ENCODE peak calls at places on chromosome 12, in five cellular contexts. B, H, T, P and E are unnamed samples.

GRCh38 chr12:132605055-132605441 is 5.3 kb downstream of the LRCOL1 start:
- DNase-seq in T (no peak), P (no peak), B (peak; percentile 75), H (no peak), E (no peak)

GRCh38 chr12:50375802-50376201 is 20.6 kb downstream of the FAM186A start:
- DNase-seq in H (no peak), B (no peak), T (no peak), P (no peak), E (no peak)

GRCh38 chr12:75690556-75690955 is 179.1 kb upstream of the KRR1 start:
- DNase-seq in P (no peak), H (no peak), B (no peak), T (no peak), E (no peak)

GRCh38 chr12:5000204-5000603 is 43.5 kb upstream of the KCNA5 start:
- DNase-seq in B (no peak), T (no peak), P (no peak), H (no peak), E (no peak)

GRCh38 chr12:91565246-91565645 is 382.6 kb upstream of the DCN start:
- DNase-seq in T (no peak), B (no peak), P (no peak), H (no peak), E (no peak)

GRCh38 chr12:103924761-103925641 is 5.2 kb upstream of the HSP90B1 start:
- DNase-seq in P (peak; percentile 97), B (no peak), H (no peak), T (no peak), E (no peak)

GRCh38 chr12:29149691-29150382 is 759 bp downstream of the FAR2 start:
- DNase-seq in B (no peak), P (no peak), T (no peak), H (no peak), E (no peak)

GRCh38 chr12:49974231-49974675 is 1.5 kb downstream of the AQP6 start:
- DNase-seq in H (peak; percentile 67), P (no peak), T (peak; percentile 88), B (peak; percentile 77), E (peak; percentile 93)

GRCh38 chr12:12127304-12127703 is 56.6 kb downstream of the BCL2L14 start:
- DNase-seq in P (no peak), H (no peak), T (no peak), B (no peak), E (no peak)

GRCh38 chr12:70854871-70855578 is 65.5 kb downstream of the PTPRR start:
- DNase-seq in B (no peak), T (no peak), P (no peak), H (no peak), E (no peak)

GRCh38 chr12:68727776-68728175 is 18.2 kb upstream of the SLC35E3 start:
- DNase-seq in B (no peak), T (no peak), P (no peak), H (no peak), E (no peak)

GRCh38 chr12:128702344-128702743 is 121.4 kb downstream of the SLC15A4 start:
- DNase-seq in B (no peak), P (no peak), H (no peak), T (no peak), E (no peak)

GRCh38 chr12:100986595-100987547 is 192.3 kb downstream of the ANO4 start:
- DNase-seq in P (no peak), H (no peak), T (no peak), B (no peak), E (no peak)

GRCh38 chr12:1595690-1596347 is 1.4 kb upstream of the FBXL14 start:
- DNase-seq in T (no peak), B (no peak), P (no peak), H (no peak), E (no peak)

GRCh38 chr12:56645201-56645716 is 525 bp downstream of the ATP5F1B start:
- DNase-seq in H (no peak), T (peak; percentile 29), B (peak; percentile 40), P (peak; percentile 37), E (no peak)

GRCh38 chr12:21987786-21988185 is 46.6 kb upstream of the ABCC9 start:
- DNase-seq in P (no peak), T (no peak), B (no peak), H (no peak), E (no peak)

GRCh38 chr12:107681836-107682820 is 3.5 kb upstream of the PWP1 start:
- DNase-seq in H (no peak), B (no peak), T (no peak), P (no peak), E (no peak)

GRCh38 chr12:120061815-120062214 is 54.7 kb downstream of the RAB35 start:
- DNase-seq in B (no peak), H (no peak), T (no peak), P (no peak), E (no peak)

GRCh38 chr12:49902399-49903350 is 1.0 kb downstream of the FAIM2 start:
- DNase-seq in P (no peak), T (peak; percentile 62), B (no peak), H (no peak), E (peak; percentile 46)

GRCh38 chr12:88501976-88502938 is 78.0 kb downstream of the KITLG start:
- DNase-seq in B (no peak), H (no peak), T (no peak), P (no peak), E (no peak)

GRCh38 chr12:96425973-96426372 is 25.7 kb upstream of the CDK17 start:
- DNase-seq in B (no peak), H (no peak), P (no peak), T (no peak), E (no peak)

GRCh38 chr12:64273527-64274403 is 51.7 kb upstream of the KICS2 start:
- DNase-seq in B (no peak), T (peak; percentile 30), P (peak; percentile 70), H (no peak), E (no peak)

GRCh38 chr12:32870716-32871115 is 25.9 kb downstream of the PKP2 start:
- DNase-seq in P (no peak), B (no peak), H (no peak), T (no peak), E (no peak)

GRCh38 chr12:119544780-119545625 is 48.6 kb upstream of the TMEM233 start:
- DNase-seq in T (peak; percentile 75), P (peak; percentile 82), H (peak; percentile 64), B (peak; percentile 39), E (no peak)

GRCh38 chr12:72296389-72296788 is 24.2 kb downstream of the TRHDE start:
- DNase-seq in B (no peak), P (no peak), T (no peak), H (no peak), E (no peak)

GRCh38 chr12:124411291-124411878 is 116.5 kb downstream of the RFLNA start:
- DNase-seq in P (no peak), B (no peak), T (peak; percentile 69), H (no peak), E (no peak)

GRCh38 chr12:96036765-96037455 is 1.5 kb upstream of the LTA4H start:
- DNase-seq in H (no peak), B (no peak), T (no peak), P (no peak), E (no peak)

GRCh38 chr12:80442426-80443222 is 1.4 kb upstream of the PTPRQ start:
- DNase-seq in H (no peak), B (no peak), P (no peak), T (no peak), E (no peak)

GRCh38 chr12:14716848-14717444 is 20.5 kb upstream of the GUCY2C start:
- DNase-seq in T (peak; percentile 44), B (no peak), H (peak; percentile 12), P (peak; percentile 80), E (no peak)

GRCh38 chr12:120457133-120457532 is 10.9 kb downstream of the GATC start:
- DNase-seq in H (no peak), P (peak; percentile 45), T (peak; percentile 52), B (no peak), E (no peak)

GRCh38 chr12:19575307-19576243 is 136.3 kb downstream of the AEBP2 start:
- DNase-seq in P (no peak), H (peak; percentile 56), B (peak; percentile 38), T (peak; percentile 89), E (no peak)

GRCh38 chr12:19572920-19573558 is 133.7 kb downstream of the AEBP2 start:
- DNase-seq in T (peak; percentile 15), P (peak; percentile 69), H (peak; percentile 45), B (no peak), E (no peak)

GRCh38 chr12:19576421-19576925 is 137.2 kb downstream of the AEBP2 start:
- DNase-seq in P (no peak), H (no peak), T (no peak), B (no peak), E (no peak)

GRCh38 chr12:19574606-19575005 is 135.3 kb downstream of the AEBP2 start:
- DNase-seq in P (peak; percentile 6), H (no peak), B (no peak), T (peak; percentile 26), E (no peak)

DNA sequence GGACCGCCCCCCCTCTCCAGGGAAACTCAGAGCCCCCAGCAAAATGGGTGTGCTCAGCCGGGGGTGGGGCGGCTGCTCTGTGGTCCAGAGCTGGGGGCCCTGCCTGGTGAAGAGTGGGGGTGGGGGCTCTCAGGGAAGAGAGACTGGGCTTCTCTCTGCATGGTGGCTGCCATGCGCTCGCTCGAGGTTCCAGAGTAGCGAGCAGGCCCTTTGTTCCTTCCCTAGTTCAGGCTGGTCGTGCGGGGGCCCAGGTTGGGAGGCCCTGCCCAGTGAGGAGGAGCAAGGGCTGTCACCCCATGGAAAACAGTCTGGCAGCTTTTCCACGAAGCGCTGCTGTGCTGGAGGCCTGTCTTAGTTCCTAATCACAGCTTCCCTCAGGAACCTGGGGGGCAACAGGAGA is 134.6 kb downstream of the AEBP2 start:
- DNase-seq in T (no peak), B (no peak), P (no peak), H (no peak), E (no peak)
- TF ChIP-seq CTCF in T (no peak), B (no peak), P (no peak), H (no peak), E (no peak)

GRCh38 chr12:7162691-7163114 is 26.8 kb upstream of the PEX5 start:
- DNase-seq in P (peak; percentile 18), H (peak; percentile 58), T (no peak), B (peak; percentile 63), E (no peak)
- TF ChIP-seq CTCF in P (peak; percentile 18), H (peak; percentile 54), T (no peak), B (peak; percentile 82), E (peak; percentile 67)

DNA sequence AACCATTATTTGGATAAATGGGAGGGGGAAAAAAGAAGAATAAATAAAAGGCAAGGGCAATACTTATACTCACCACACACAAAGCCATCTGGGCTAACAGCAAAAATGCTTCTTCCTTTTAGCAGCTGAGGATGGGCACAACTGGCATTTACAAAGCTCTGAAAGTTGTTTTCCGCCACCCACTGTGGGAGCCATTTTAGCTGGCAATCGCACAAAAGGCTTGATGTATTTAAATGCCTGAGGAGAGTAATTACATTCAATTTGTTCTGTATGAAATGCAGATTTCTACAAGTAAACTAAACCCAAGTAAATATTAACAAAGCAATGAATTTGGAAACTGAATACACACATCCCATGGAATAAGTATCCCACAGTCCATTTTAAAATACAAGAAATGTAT is 37.5 kb downstream of the LRIG3 start:
- DNase-seq in H (no peak), P (no peak), T (no peak), B (no peak), E (no peak)
- TF ChIP-seq CTCF in H (no peak), P (no peak), T (no peak), B (no peak), E (no peak)

DNA sequence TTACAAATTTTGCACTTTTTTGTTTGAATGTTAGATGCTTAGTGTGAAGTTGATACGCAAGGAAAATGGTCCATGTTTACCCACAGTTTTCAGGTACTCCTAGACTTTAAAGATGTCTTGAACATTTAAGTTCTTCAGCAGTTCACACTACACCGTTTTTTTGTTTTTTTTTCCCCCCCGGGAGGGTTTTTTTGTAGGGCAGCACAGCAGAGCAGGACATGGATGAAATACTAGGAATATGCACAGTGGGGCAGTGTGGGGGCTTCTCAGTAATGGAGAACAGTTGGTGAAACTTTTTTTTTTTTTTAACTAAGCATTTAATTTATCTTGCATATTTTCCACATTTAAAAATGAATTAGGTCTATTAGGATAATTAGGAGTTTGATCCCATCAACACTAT is 4.9 kb downstream of the RAN start:
- DNase-seq in P (no peak), B (no peak), T (no peak), H (no peak), E (no peak)
- TF ChIP-seq CTCF in P (no peak), B (no peak), T (peak; percentile 21), H (no peak), E (peak; percentile 36)